ENCODE peak calls at places on chromosomes 1 and 21, in eight cellular contexts. T is T-helper 17 cell; V is stimulated activated effector memory CD8-positive, alpha-beta T cell treated with anti-CD3 and anti-CD28 coated beads, Interleukin-12 subunit alpha, Interleukin-12 subunit beta, amount 100 ng/mL, for 72 hours; W is activated CD4-positive, CD25-positive, alpha-beta regulatory T cell treated with anti-CD3 and anti-CD28 coated beads, Interleukin-2, amount 50 U/mL, for 24 hours; J is left cardiac atrium; R is PC-3; Q is CD4-positive, alpha-beta T cell; K is right cardiac atrium. U is an unnamed sample.

GRCh38 chr21:37198989-37199924 is 67.9 kb downstream of the VPS26C start:
- ATAC-seq in T (no peak), V (no peak), W (no peak), J (no peak), R (peak; percentile 95), Q (no peak), K (no peak), U (no peak)

GRCh38 chr1:100415217-100415778 is 63.0 kb downstream of the CDC14A start:
- ATAC-seq in T (no peak), V (peak; percentile 67), W (peak; percentile 60), J (no peak), R (no peak), Q (no peak), K (no peak), U (no peak)

GRCh38 chr1:60458111-60458510 is 384.5 kb upstream of the C1orf87 start:
- ATAC-seq in T (no peak), V (no peak), W (no peak), J (no peak), R (no peak), Q (no peak), K (no peak), U (no peak)

GRCh38 chr1:179866616-179867015 is 11.0 kb downstream of the TOR1AIP2 start:
- ATAC-seq in T (no peak), V (no peak), W (no peak), J (no peak), R (no peak), Q (no peak), K (no peak), U (no peak)

GRCh38 chr1:31938184-31938975 is at the start of gene PTP4A2:
- ATAC-seq in T (peak; percentile 70), V (peak; percentile 80), W (peak; percentile 63), J (peak; percentile 96), R (peak; percentile 74), Q (peak; percentile 52), K (peak; percentile 95), U (peak; percentile 95)

GRCh38 chr1:95084317-95085176 is 11.8 kb upstream of the ALG14 start:
- ATAC-seq in T (peak; percentile 63), V (peak; percentile 44), W (peak; percentile 46), J (no peak), R (peak; percentile 92), Q (peak; percentile 49), K (peak; percentile 26), U (peak; percentile 37)

GRCh38 chr21:39529026-39529425 is 77.3 kb downstream of the SH3BGR start:
- ATAC-seq in T (no peak), V (peak; percentile 37), W (no peak), J (no peak), R (peak; percentile 22), Q (no peak), K (no peak), U (no peak)

GRCh38 chr21:31713973-31714740 is 17.8 kb downstream of the SCAF4 start:
- ATAC-seq in T (peak; percentile 32), V (peak; percentile 97), W (peak; percentile 91), J (no peak), R (peak; percentile 72), Q (no peak), K (peak; percentile 31), U (no peak)

GRCh38 chr1:47374501-47374900 is 40.9 kb downstream of the CMPK1 start:
- ATAC-seq in T (no peak), V (no peak), W (no peak), J (no peak), R (no peak), Q (no peak), K (no peak), U (no peak)

GRCh38 chr1:27548858-27549719 is 54.9 kb downstream of the AHDC1 start:
- ATAC-seq in T (no peak), V (no peak), W (no peak), J (no peak), R (no peak), Q (no peak), K (no peak), U (no peak)

GRCh38 chr1:182608236-182608635 is 4.0 kb upstream of the RGS16 start:
- ATAC-seq in T (no peak), V (no peak), W (no peak), J (no peak), R (no peak), Q (no peak), K (no peak), U (no peak)

GRCh38 chr1:50605186-50605875 is 182.1 kb upstream of the DMRTA2 start:
- ATAC-seq in T (no peak), V (no peak), W (no peak), J (no peak), R (no peak), Q (no peak), K (no peak), U (no peak)

GRCh38 chr1:19122668-19123067 is 87.4 kb downstream of the UBR4 start:
- ATAC-seq in T (no peak), V (no peak), W (no peak), J (peak; percentile 70), R (peak; percentile 89), Q (no peak), K (peak; percentile 54), U (no peak)